ENCODE peak calls at places on chromosomes 11 and 22, in nine cellular contexts. H, U, M, C, X, Q, L, I and Z are unnamed samples.

GRCh38 chr11:724063-724732 is 18.2 kb downstream of the EPS8L2 start:
- DNase-seq in U (no peak), L (no peak), Q (peak), H (no peak), C (no peak), X (no peak), M (no peak), I (no peak), Z (no peak)

GRCh38 chr11:62025429-62026105 is 58.1 kb upstream of the FTH1 start:
- DNase-seq in L (peak), M (peak), X (peak), U (peak), C (peak), H (peak), Q (no peak), I (peak), Z (peak)

GRCh38 chr11:69698362-69698761 is 5.5 kb downstream of the FGF19 start:
- DNase-seq in L (no peak), C (no peak), U (no peak), I (no peak), M (no peak), X (no peak), Q (no peak), H (no peak), Z (no peak)

GRCh38 chr22:46746620-46747019 is 8.6 kb upstream of the CERK start:
- DNase-seq in L (no peak), M (no peak), C (no peak), X (no peak), I (no peak), H (no peak), U (no peak), Q (no peak), Z (no peak)

GRCh38 chr11:120305286-120305685 is 19.8 kb upstream of the TLCD5 start:
- DNase-seq in C (no peak), X (no peak), M (no peak), L (no peak), U (no peak), H (no peak), Q (no peak), I (no peak), Z (no peak)

GRCh38 chr11:118841469-118842222 is 42.0 kb upstream of the CXCR5 start:
- DNase-seq in M (no peak), X (no peak), H (no peak), Q (no peak), U (no peak), L (peak), C (no peak), I (no peak), Z (no peak)

GRCh38 chr11:19673924-19674390 is 38.7 kb upstream of the NAV2 start:
- DNase-seq in X (peak), H (peak), Q (peak), C (peak), L (peak), M (peak), U (peak), I (peak), Z (no peak)

GRCh38 chr11:125954945-125955640 is 9.2 kb downstream of the VSIG10L2 start:
- DNase-seq in X (no peak), I (no peak), U (no peak), H (no peak), L (no peak), M (no peak), C (no peak), Q (no peak), Z (no peak)

GRCh38 chr22:37563153-37564081 is 3.1 kb downstream of the CDC42EP1 start:
- DNase-seq in C (peak), I (peak), M (peak), L (peak), H (peak), U (peak), Q (peak), X (peak), Z (peak)

GRCh38 chr11:117502285-117502856 is 174.7 kb downstream of the CEP164 start:
- DNase-seq in X (no peak), C (no peak), H (no peak), L (no peak), Q (peak), I (no peak), M (no peak), U (no peak), Z (no peak)

GRCh38 chr22:44326549-44326881 is 13.8 kb upstream of the SHISAL1 start:
- DNase-seq in M (no peak), I (no peak), Q (no peak), X (no peak), U (no peak), L (no peak), C (no peak), H (no peak), Z (no peak)

GRCh38 chr11:112103446-112103845 is 16.8 kb downstream of the SDHD start:
- DNase-seq in H (no peak), I (no peak), L (no peak), X (no peak), C (no peak), Q (no peak), U (no peak), M (no peak), Z (no peak)

DNA sequence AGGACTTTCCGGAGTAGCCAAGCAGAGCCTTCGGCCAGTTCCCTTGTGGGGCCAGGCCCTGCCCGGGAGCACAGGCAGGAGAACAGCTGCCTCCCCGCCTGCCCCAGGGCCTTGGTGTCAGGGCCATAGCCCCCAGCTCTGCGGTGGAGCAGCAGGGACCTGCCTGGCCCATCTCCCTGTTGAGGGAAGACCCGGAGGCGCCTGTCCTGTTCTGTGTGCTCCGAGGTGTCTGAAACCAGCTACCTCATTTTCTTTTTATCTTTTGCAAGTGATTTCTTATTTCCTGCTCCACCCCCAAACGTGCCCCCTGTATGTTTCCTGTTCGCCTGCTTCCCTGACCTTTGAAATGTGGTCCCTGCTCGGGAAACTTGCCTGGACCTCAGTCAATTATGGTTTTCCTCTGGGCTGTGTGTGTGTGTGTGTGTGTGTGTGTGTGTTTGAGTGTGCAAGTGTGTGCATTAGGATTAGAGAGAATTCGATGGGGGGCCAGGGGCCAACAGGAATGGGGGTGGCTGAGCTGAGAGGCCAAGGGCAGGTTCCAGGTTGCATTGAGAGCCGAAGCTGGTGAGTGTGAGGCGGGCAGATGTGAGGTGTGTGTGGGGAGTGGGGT is 19.1 kb downstream of the LRP5 start:
- DNase-seq in U (no peak), M (peak), H (no peak), I (no peak), X (peak), C (peak), Q (no peak), L (no peak), Z (no peak)
- TF ChIP-seq CTCF in U (no peak), M (no peak), H (no peak), I (no peak), X (no peak), C (no peak), Q (no peak), L (no peak), Z (no peak)

DNA sequence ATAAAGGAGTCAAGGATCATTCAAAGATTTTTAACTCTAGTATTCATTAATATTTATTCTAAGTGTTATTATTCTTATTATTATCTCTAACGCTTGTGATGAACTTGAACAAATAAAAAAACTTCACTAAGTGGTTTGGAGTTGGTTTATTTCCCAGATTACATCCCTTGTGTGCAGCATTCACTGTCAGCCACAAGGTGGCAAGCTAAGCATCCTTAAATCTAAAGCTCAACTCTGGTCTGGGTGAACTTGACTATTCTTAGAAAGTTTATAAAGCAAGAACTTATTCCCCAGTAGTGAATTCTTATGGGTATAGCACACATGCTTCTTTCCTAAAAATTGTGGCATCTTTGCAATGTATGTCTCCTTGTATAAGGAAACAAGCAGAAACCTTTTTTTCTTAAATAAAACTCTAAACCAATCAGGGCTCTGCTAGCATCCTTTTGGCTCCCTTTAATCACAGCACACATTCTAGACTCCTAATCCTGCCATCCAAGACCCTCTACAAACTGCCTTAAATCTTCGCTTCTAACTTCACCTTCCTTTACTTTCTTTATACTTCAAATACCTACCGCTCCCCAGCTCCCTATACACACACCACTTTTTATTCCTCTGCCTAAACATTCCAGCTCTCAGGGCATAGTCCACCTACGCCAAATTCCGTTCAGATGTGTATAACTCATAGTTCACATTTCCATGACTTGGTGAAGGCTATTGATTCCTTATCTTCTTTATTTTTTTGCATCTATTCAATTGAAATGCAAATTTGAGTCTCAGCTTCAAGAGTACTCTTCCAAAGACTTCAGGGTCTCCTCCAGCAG is 1068.8 kb downstream of the DLG2 start:
- DNase-seq in C (no peak), M (peak), X (peak), H (peak), U (no peak), L (peak), Q (peak), I (no peak), Z (peak)
- TF ChIP-seq CTCF in C (peak), M (peak), X (peak), H (peak), U (peak), L (peak), Q (peak), I (peak), Z (peak)

GRCh38 chr11:132278801-132279574 is 908.6 kb downstream of the NTM start:
- DNase-seq in U (no peak), H (peak), I (no peak), C (no peak), X (peak), M (peak), L (no peak), Q (peak), Z (no peak)
- TF ChIP-seq CTCF in U (peak), H (peak), I (peak), C (peak), X (peak), M (peak), L (peak), Q (peak), Z (peak)

GRCh38 chr22:49719046-49719445 is 108.6 kb downstream of the BRD1 start:
- DNase-seq in U (no peak), M (no peak), X (no peak), L (no peak), H (no peak), Q (no peak), I (no peak), C (no peak), Z (no peak)
- TF ChIP-seq CTCF in U (no peak), M (no peak), X (no peak), L (no peak), H (no peak), Q (no peak), I (no peak), C (no peak), Z (no peak)

DNA sequence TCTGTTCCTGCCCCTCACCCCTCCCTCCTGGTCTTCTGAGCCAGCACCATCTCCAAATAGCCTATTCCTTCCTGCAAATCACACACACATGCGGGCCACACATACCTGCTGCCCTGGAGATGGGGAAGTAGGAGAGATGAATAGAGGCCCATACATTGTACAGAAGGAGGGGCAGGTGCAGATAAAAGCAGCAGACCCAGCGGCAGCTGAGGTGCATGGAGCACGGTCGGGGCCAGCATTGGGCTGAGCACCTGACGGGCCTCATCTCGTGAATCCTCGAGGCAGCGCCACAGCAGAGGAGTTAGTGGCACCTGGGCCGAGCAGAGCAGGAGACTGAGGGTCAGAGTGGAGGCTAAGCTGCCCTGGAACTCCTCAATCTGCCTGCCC is 941.8 kb downstream of the BRD1 start:
- DNase-seq in U (peak), X (no peak), M (no peak), I (no peak), C (no peak), H (no peak), Q (no peak), L (peak), Z (no peak)
- TF ChIP-seq CTCF in U (no peak), X (no peak), M (no peak), I (no peak), C (no peak), H (no peak), Q (no peak), L (no peak), Z (no peak)

DNA sequence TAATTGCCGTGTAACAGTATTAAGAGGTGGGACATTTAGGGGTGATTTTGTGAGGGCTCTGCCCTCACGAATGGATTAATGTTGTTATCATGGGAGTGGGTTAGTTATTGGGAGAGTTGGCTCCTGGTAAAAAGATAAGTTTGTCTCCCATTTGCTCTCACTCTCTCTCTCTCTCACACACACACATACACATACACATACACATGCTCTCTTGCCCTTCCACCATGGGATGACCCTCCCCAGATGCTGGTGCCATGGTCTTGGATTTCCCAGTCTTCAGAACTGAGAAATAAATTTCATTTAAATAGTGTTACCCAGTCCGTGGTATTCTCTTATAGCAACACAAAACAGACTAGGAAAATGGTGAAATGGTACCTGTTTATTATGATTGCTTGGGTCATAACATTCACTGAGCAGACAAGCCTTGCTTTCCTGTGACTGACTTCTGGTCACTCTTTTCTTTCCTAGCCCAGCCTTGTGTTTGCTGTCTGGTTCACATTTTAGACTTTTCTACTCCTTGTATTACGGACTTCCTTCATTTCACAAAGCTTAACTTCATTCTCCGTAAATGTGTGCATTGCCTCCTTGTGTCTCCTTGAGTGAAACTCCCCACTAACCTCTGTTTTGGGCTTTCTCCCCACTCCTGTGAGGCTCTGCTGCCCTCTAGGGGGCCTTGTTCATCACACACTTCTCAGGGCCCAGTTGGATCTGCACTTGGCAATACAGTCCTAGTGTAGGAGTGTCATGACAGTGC is 206.5 kb upstream of the CTSC start:
- DNase-seq in I (peak), M (peak), L (peak), U (peak), Q (peak), C (peak), H (peak), X (peak), Z (peak)
- TF ChIP-seq CTCF in I (peak), M (peak), L (peak), U (peak), Q (peak), C (peak), H (peak), X (peak), Z (peak)